ENCODE peak calls at places on chromosomes 1 and 21, in ten cellular contexts. P, Q, D, M, J, S, F, B, T and C are unnamed samples. For H3K36me3, the result is how much of the 10 kb centered on the place peaks cover.

GRCh38 chr1:182667848-182668505 is 16.4 kb downstream of the RGS8 start:
- DNase-seq in J (no peak), P (no peak), D (no peak), M (peak), F (no peak), T (no peak), B (no peak), Q (no peak), S (no peak), C (no peak)

GRCh38 chr1:207026177-207026576 is 6.4 kb downstream of the C1orf116 start:
- DNase-seq in Q (no peak), D (no peak), S (no peak), F (no peak), T (no peak), J (no peak), M (no peak), P (no peak), B (no peak), C (peak)

GRCh38 chr1:14010431-14010830 is 310.4 kb downstream of the PRDM2 start:
- DNase-seq in F (no peak), M (no peak), T (no peak), S (no peak), J (peak), P (no peak), D (no peak), Q (no peak), B (no peak), C (no peak)

GRCh38 chr1:231558711-231559205 is 30.3 kb downstream of the TSNAX start:
- DNase-seq in T (no peak), M (no peak), S (no peak), B (no peak), D (no peak), F (peak), Q (no peak), J (no peak), P (no peak), C (no peak)

GRCh38 chr1:52186449-52186848 is 44.6 kb downstream of the ZFYVE9 start:
- DNase-seq in S (no peak), P (no peak), B (no peak), T (no peak), J (no peak), M (no peak), D (no peak), Q (no peak), F (peak), C (no peak)

GRCh38 chr1:244449936-244450508 is 1.7 kb downstream of the ADSS2 start:
- DNase-seq in T (no peak), D (no peak), F (no peak), Q (no peak), P (no peak), M (no peak), J (no peak), B (no peak), S (no peak), C (no peak)

GRCh38 chr1:155729031-155729898 is 40.4 kb downstream of the DAP3 start:
- DNase-seq in J (peak), M (peak), T (no peak), Q (no peak), D (peak), S (peak), B (no peak), P (no peak), F (peak), C (peak)

GRCh38 chr1:234373938-234374240 is 633 bp downstream of the COA6 start:
- DNase-seq in M (peak), P (peak), T (no peak), F (no peak), S (no peak), Q (no peak), D (no peak), J (no peak), B (no peak), C (no peak)

GRCh38 chr21:41953831-41954653 is at the start of gene C2CD2:
- DNase-seq in J (peak), D (peak), Q (no peak), F (peak), P (peak), T (peak), B (no peak), M (peak), S (peak), C (no peak)

GRCh38 chr1:110159160-110159559 is 8.9 kb downstream of the SLC6A17 start:
- DNase-seq in S (no peak), B (no peak), M (no peak), D (no peak), J (no peak), F (no peak), P (no peak), Q (no peak), T (no peak), C (no peak)

GRCh38 chr1:20719261-20719660 is 1.5 kb upstream of the KIF17 start:
- DNase-seq in J (no peak), F (no peak), P (peak), Q (no peak), S (peak), D (no peak), B (no peak), T (no peak), M (no peak), C (no peak)

GRCh38 chr21:37914211-37914900 is 1.9 kb downstream of the KCNJ6 start:
- DNase-seq in B (no peak), D (no peak), P (peak), T (no peak), J (peak), S (peak), Q (no peak), F (peak), M (no peak), C (no peak)

GRCh38 chr1:72567511-72567910 is 285.2 kb upstream of the NEGR1 start:
- DNase-seq in F (peak), J (peak), B (no peak), Q (no peak), M (no peak), T (no peak), D (no peak), P (no peak), S (no peak), C (no peak)

GRCh38 chr1:203704120-203704519 is 60.9 kb upstream of the LAX1 start:
- DNase-seq in S (no peak), P (no peak), J (no peak), D (no peak), F (no peak), B (no peak), M (no peak), T (no peak), Q (no peak), C (no peak)

GRCh38 chr1:23004112-23004511 is 11.5 kb downstream of the TEX46 start:
- DNase-seq in F (no peak), M (no peak), B (no peak), J (no peak), Q (no peak), D (no peak), T (no peak), P (no peak), S (no peak), C (no peak)

GRCh38 chr1:22547186-22547817 is 16.0 kb upstream of the EPHA8 start:
- DNase-seq in M (no peak), P (no peak), S (no peak), J (no peak), B (no peak), T (no peak), F (no peak), Q (no peak), D (no peak), C (no peak)

GRCh38 chr1:53625049-53625448 is 113.9 kb downstream of the GLIS1 start:
- DNase-seq in Q (peak), J (no peak), B (peak), P (peak), T (no peak), S (no peak), F (peak), D (no peak), M (no peak), C (no peak)

GRCh38 chr21:35195232-35195631 is 146.1 kb upstream of the RUNX1 start:
- DNase-seq in M (no peak), F (no peak), P (no peak), D (no peak), S (no peak), Q (no peak), T (no peak), B (no peak), J (no peak), C (peak)

GRCh38 chr1:28249013-28249870 is 10.1 kb upstream of the SESN2 start:
- DNase-seq in S (no peak), Q (no peak), J (peak), P (peak), D (peak), B (no peak), M (peak), F (peak), T (peak), C (peak)
- H3K4me3 ChIP-seq in S (peak), Q (peak), J (peak), P (no peak), D (peak), B (no peak), M (peak), F (no peak), T (peak), C (no peak)

DNA sequence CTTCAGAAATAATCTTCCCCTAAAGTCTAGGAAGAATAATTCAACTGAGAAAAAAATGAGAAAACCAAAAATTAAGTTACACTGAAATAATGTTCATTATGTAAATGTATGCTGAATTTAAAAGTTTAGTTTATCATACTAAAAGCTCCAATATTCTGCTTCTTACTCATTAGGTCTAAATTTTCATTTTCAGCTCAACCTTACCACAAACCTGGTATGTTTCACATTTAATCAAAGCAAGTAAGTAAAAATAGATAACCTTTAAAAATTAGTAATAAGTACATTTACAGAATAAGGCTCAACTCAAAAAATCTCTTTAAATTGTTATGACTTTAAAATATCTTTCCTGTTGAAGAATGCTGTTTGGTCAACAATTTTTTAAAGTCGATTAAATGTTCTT is 15.0 kb downstream of the BTG3 start:
- DNase-seq in F (no peak), M (no peak), S (no peak), B (no peak), J (no peak), Q (no peak), T (no peak), D (no peak), P (no peak), C (no peak)
- H3K36me3 ChIP-seq in F (under half), M (half or more), S (half or more), B (under half), J (under half), Q (half or more), T (half or more), D (under half), P (half or more), C (under half)

GRCh38 chr1:119370748-119371147 is 2.2 kb downstream of the HAO2 start:
- DNase-seq in Q (no peak), F (no peak), D (no peak), B (peak), M (no peak), P (no peak), S (peak), T (no peak), J (no peak), C (no peak)

GRCh38 chr1:119371800-119372199 is 3.2 kb downstream of the HAO2 start:
- DNase-seq in B (no peak), F (no peak), P (no peak), D (no peak), Q (no peak), J (no peak), T (no peak), M (no peak), S (no peak), C (no peak)

GRCh38 chr1:119374208-119374877 is 5.8 kb downstream of the HAO2 start:
- DNase-seq in P (no peak), S (no peak), T (no peak), Q (no peak), B (no peak), J (no peak), F (no peak), M (no peak), D (no peak), C (peak)

GRCh38 chr1:119373465-119373864 is 4.9 kb downstream of the HAO2 start:
- DNase-seq in T (no peak), J (no peak), P (no peak), Q (no peak), B (no peak), F (no peak), S (peak), D (no peak), M (no peak), C (peak)

DNA sequence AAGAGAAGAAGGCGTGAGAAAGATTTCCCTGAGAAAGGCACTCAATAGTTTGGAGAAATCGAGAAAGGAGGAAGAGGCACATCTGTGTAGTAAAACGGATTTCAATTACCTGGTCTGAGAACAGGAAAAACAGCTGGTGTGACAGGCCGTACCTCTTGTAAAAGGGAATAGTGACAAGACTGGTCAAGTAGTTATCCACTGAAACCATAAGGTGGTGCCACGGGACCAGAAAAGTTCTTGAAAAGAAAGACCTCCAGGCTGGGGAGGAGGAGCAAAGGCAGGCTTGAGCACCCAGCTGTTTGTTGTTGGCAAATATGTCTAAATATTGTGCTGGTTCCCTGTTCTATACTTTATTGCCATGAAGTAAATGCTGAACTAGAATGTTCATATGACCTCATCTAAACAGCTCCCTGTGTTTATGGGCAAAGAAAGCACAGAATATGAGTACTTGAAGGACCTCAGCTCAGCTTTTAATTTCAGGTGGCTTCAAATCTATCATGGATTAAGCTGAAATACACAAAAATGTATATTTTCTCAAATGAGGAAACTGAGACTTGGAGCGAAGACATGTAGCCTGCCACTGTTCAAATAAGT is 4.0 kb downstream of the HAO2 start:
- DNase-seq in Q (no peak), S (peak), D (peak), J (peak), B (no peak), T (no peak), F (peak), M (peak), P (no peak), C (peak)
- TF ChIP-seq CTCF in Q (no peak), S (peak), D (no peak), J (peak), B (no peak), T (no peak), F (no peak), M (peak), P (peak), C (peak)

DNA sequence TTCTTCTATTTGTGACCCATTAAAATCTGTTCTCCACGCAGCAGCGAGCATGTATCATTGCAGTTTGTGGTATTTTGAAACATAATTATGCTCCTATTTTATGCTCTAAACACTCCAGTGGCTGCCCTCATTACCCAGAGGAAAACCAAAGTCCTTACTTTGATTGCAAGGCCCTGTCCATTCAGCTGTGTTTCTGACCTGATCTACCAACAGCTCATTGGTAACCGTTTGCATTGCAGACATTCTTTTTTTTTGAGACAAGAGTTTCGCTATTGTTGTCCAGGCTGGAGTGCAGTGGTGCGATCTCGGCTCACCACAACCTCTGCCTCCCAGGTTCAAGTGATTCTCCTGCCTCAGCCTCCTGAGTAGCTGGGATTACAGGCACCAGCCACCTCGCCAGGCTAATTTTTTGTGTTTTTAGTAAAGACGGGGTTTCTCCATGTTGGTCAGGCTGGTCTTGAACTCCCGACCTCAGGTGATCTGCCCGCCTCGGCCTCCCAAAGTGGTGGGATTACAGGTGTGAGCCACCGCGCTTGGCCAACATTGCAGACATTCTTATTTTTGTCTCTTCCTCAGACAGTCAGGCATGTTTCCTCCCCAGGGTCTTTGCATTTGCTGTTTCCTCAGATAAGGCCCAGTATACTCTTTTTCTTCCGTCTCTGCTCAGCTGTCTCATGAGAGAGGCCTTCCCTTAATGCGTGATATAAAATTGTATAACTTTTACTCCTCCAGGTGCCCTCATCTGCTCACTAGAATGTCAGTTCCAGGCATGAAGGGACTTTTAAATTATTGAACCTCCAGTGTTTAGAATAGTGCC is 32.5 kb downstream of the THRAP3 start:
- DNase-seq in J (no peak), S (no peak), Q (no peak), T (no peak), B (no peak), M (no peak), F (no peak), D (no peak), P (no peak), C (no peak)
- H3K4me3 ChIP-seq in J (no peak), S (no peak), Q (no peak), T (no peak), B (no peak), M (no peak), F (no peak), D (no peak), P (no peak), C (no peak)

DNA sequence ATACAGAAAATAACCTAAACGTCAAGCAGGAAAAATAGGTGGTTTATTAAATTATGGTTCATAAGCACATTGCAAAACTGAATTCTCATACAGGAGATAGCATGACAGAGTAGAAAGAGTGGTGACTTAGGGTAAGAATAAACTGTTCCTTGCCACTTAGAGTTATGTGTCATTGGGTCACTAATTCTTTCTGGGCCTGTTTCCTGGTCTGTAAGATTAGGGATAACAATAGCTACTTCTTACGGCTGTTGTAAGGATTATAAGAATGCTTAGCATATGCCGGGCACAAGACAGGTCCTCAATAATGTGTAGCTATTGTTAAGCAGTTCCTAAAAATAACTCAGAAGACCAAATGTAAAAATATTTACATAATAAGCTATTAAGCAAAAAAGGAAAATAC is 24.2 kb downstream of the SNRNP40 start:
- DNase-seq in D (no peak), Q (no peak), M (no peak), S (no peak), B (no peak), T (no peak), P (no peak), J (no peak), F (no peak), C (no peak)
- H3K36me3 ChIP-seq in D (under half), Q (half or more), M (half or more), S (half or more), B (half or more), T (half or more), P (half or more), J (under half), F (under half), C (under half)

DNA sequence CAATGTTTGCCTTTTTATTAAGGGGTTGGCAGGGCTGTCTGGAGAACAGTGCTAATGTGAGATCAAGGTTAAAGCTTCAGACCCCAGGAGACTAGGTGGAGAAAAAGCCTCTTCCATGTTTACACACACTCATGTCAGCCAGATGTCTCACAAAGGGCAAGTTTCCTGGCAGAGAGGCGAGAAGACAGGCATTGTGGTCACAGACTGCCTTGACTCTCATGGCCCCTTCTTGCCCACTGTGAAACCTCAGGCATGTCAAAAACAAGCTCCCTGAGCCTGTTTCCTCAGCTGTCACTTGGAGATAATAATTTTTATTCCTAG is 120.5 kb upstream of the RAVER2 start:
- DNase-seq in J (peak), T (no peak), S (no peak), D (peak), P (no peak), Q (no peak), F (peak), B (no peak), M (no peak), C (peak)
- TF ChIP-seq CTCF in J (no peak), T (no peak), S (no peak), D (no peak), P (no peak), Q (no peak), F (no peak), B (no peak), M (no peak), C (no peak)

GRCh38 chr1:6298530-6298929 is 37.6 kb upstream of the GPR153 start:
- DNase-seq in Q (no peak), B (no peak), M (no peak), T (no peak), P (no peak), S (no peak), J (no peak), F (no peak), D (no peak), C (no peak)
- H3K4me3 ChIP-seq in Q (no peak), B (no peak), M (no peak), T (no peak), P (no peak), S (no peak), J (no peak), F (no peak), D (no peak), C (no peak)